ENCODE peak calls at places on chromosomes 4 and X, in five cellular contexts. R is HCT116, B is spleen, Y is BE2C, F is psoas muscle. O is an unnamed sample.
A peak's percentile ranks its signal among the peaks of the same experiment; 100 is the strongest.

GRCh38 chrX:63514575-63514967 is 163.4 kb upstream of the SPIN4 start:
- DNase-seq in R (no peak), B (no peak), Y (no peak), F (no peak), O (no peak)

GRCh38 chrX:119729408-119730201 is 28.8 kb upstream of the SOWAHD start:
- DNase-seq in R (peak; percentile 54), B (peak; percentile 76), Y (peak; percentile 67), F (no peak), O (no peak)

GRCh38 chr4:2413821-2414610 is 4.4 kb downstream of the ZFYVE28 start:
- DNase-seq in R (no peak), B (peak; percentile 79), Y (no peak), F (no peak), O (no peak)

GRCh38 chr4:76883147-76883546 is 14.8 kb downstream of the SOWAHB start:
- DNase-seq in R (no peak), B (no peak), Y (no peak), F (no peak), O (no peak)

GRCh38 chr4:73868206-73869129 is 725 bp upstream of the CXCL1 start:
- DNase-seq in R (no peak), B (no peak), Y (no peak), F (no peak), O (no peak)

GRCh38 chr4:181595711-181596110 is 647.5 kb upstream of the TENM3 start:
- DNase-seq in R (no peak), B (no peak), Y (no peak), F (no peak), O (no peak)

GRCh38 chrX:20066968-20067708 is 49.6 kb downstream of the MAP7D2 start:
- DNase-seq in R (peak; percentile 38), B (no peak), Y (peak; percentile 14), F (no peak), O (peak; percentile 34)

GRCh38 chr4:80926446-80926845 is 104.1 kb upstream of the BMP3 start:
- DNase-seq in R (no peak), B (no peak), Y (no peak), F (no peak), O (no peak)

GRCh38 chr4:149031399-149031798 is 589.2 kb upstream of the NR3C2 start:
- DNase-seq in R (peak; percentile 13), B (no peak), Y (no peak), F (no peak), O (peak; percentile 30)

GRCh38 chr4:159106636-159107035 is 3.8 kb downstream of the RAPGEF2 start:
- DNase-seq in R (no peak), B (no peak), Y (no peak), F (no peak), O (no peak)
- H3K4me3 ChIP-seq in R (no peak overlapping the region), B (no peak overlapping the region), Y (no peak overlapping the region), F (peak overlapping the region; percentile 99), O (no peak overlapping the region)

GRCh38 chrX:111719426-111720210 is 38.6 kb downstream of the ALG13 start:
- DNase-seq in R (no peak), B (no peak), Y (no peak), F (no peak), O (no peak)
- TF ChIP-seq CTCF in R (no peak), B (no peak), Y (peak; percentile 21), F (peak; percentile 32), O (peak; percentile 38)

GRCh38 chrX:68112321-68112720 is 321.0 kb downstream of the OPHN1 start:
- DNase-seq in R (no peak), B (no peak), Y (no peak), F (no peak), O (no peak)

GRCh38 chrX:68109162-68109561 is 324.1 kb downstream of the OPHN1 start:
- DNase-seq in R (no peak), B (no peak), Y (no peak), F (no peak), O (no peak)

GRCh38 chrX:68113837-68114572 is 319.3 kb downstream of the OPHN1 start:
- DNase-seq in R (no peak), B (no peak), Y (no peak), F (no peak), O (no peak)

GRCh38 chrX:68114573-68115199 is 318.6 kb downstream of the OPHN1 start:
- DNase-seq in R (no peak), B (no peak), Y (no peak), F (no peak), O (no peak)
- H3K4me3 ChIP-seq in R (no peak overlapping the region), B (no peak overlapping the region), Y (no peak overlapping the region), F (no peak overlapping the region), O (no peak overlapping the region)

DNA sequence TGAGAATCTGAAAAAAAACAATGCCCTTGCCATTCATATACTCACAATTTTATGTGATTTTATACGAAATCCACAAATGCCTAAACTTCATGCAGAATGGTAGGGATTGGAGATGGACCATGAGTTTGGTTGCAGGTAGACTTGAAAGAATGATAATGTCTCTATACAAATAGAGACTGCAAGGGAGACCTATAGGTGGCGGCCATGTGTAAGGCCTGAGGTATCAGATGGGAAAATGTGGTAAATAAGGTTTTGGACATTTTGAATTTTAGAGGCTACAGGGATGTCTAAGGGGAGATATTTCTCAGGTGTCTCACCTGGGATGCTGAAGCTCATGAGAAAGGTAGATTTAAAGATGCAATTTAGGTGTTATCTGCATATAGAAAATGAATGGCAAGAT is 78.0 kb downstream of the GABRB1 start:
- DNase-seq in R (no peak), B (no peak), Y (no peak), F (no peak), O (no peak)
- TF ChIP-seq CTCF in R (no peak), B (no peak), Y (peak; percentile 22), F (no peak), O (no peak)

DNA sequence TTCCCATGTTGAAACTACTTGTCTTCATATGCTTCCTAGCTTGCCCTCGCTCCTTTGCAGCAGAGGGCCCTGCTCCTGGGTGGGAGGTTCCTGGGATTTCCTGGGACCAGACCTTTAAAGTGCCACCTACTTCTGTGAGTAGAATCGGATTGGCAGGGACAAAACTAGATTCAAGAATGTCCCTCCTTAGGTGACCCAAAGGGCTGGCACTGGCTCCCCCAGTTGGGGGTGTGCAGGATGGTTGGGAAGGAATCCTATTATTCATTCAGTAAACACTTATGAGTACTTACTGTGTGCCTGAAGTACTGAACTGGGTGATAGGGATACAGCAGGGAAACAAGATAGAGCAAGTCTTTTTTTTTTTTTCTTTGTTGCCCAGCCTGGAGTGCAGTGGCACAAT is 2.6 kb upstream of the KANTR start:
- DNase-seq in R (no peak), B (peak; percentile 44), Y (no peak), F (no peak), O (no peak)
- H3K4me3 ChIP-seq in R (no peak overlapping the region), B (no peak overlapping the region), Y (no peak overlapping the region), F (no peak overlapping the region), O (no peak overlapping the region)

DNA sequence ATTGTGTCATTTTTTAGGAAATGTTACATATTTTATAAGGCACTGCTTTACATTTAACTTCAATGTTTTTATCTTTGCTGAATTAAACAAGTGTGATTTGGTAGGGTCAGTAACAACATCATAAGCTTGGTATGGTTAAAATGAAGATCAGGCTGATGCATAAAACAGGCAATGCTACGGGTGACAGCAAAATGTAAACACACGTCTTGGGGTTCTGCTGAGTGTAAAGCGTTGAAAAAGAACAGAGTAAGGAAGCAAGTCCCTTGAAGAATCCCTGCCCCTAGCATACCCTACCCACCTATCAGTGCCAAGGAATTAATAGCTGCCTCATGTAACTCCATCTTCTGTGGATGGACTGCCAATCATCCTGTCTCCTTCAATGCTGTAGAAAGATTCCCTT is 157.0 kb downstream of the CBLL2 start:
- DNase-seq in R (no peak), B (no peak), Y (no peak), F (no peak), O (no peak)
- TF ChIP-seq CTCF in R (no peak), B (no peak), Y (no peak), F (no peak), O (no peak)

DNA sequence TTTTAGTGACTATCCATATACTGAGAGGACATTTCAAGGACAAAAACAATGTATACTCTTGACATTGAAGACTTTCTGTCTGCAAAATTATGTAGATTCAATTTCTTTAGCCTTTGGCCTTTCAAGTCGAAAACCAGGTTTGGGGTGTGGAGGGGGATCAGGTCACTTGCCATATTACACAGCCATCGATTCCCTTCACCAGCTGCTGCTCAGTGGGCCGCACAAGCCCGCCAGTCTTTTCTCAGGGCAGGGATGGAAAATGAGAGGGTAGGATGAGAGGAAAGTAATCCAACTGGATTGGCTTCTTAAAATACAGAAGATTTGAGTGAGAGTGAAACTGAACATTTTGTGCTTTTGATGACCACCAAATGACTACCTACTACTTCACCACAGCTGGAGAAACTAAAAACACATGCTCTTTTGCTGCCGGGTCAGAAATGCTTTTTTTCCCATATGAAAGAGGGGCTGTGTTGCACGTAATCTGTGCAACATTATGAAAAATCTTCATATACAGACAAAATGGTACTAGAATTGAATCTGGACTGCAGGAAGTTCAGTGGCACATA is 51.4 kb downstream of the FHL1 start:
- DNase-seq in R (no peak), B (no peak), Y (no peak), F (peak; percentile 51), O (no peak)
- H3K4me3 ChIP-seq in R (no peak overlapping the region), B (no peak overlapping the region), Y (no peak overlapping the region), F (peak overlapping the region; percentile 74), O (no peak overlapping the region)

GRCh38 chr4:97150966-97151365 is 992.3 kb downstream of the STPG2 start:
- DNase-seq in R (no peak), B (no peak), Y (no peak), F (no peak), O (no peak)

GRCh38 chr4:97152159-97152558 is 991.1 kb downstream of the STPG2 start:
- DNase-seq in R (no peak), B (no peak), Y (no peak), F (no peak), O (no peak)

DNA sequence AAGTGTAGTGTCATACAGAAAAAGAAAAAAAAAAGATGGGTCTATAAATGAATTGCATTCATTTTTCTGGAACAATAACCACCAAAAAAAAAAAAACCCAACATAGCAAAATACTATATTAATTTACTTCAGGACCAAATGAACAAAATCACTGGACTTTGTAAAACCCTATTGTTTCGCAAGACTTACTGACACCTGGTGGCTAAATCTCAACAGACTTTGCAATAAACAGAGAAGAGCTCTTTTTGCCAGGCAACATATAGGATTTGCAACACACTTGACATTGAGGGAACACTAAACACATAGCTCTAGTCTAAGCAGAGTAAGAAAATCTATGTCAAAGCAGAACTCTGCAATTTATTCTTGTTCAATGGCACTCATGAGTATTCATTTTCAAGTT is 990.2 kb downstream of the STPG2 start:
- DNase-seq in R (peak; percentile 10), B (no peak), Y (no peak), F (no peak), O (no peak)
- TF ChIP-seq CTCF in R (peak; percentile 41), B (no peak), Y (peak; percentile 64), F (no peak), O (peak; percentile 63)

GRCh38 chr4:87375719-87376291 is 15.2 kb downstream of the HSD17B11 start:
- DNase-seq in R (peak; percentile 22), B (no peak), Y (no peak), F (no peak), O (peak; percentile 78)

GRCh38 chr4:87365348-87365747 is 25.6 kb downstream of the HSD17B11 start:
- DNase-seq in R (no peak), B (no peak), Y (no peak), F (no peak), O (no peak)

GRCh38 chr4:87366763-87367162 is 24.2 kb downstream of the HSD17B11 start:
- DNase-seq in R (no peak), B (no peak), Y (no peak), F (no peak), O (no peak)

DNA sequence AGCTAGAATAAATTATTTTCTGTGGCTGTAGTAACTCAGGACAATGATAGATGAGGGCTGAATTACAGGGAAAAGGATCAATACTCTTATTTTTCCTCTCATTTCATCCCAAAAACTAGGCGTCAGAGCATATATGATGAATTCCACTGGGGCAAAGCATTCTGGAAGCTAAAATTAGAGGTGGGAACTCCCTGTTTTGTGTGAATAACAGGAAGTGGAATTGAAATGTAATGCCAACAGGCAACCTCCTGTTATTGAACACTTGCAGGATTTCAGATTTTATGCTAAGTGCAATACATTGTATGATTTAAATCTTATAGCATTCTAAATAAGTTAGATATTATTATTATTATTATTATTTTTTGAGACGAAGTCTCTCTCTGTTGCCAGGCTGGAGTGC is 20.9 kb downstream of the HSD17B11 start:
- DNase-seq in R (no peak), B (no peak), Y (no peak), F (no peak), O (no peak)
- H3K4me3 ChIP-seq in R (no peak overlapping the region), B (no peak overlapping the region), Y (no peak overlapping the region), F (no peak overlapping the region), O (no peak overlapping the region)